ENCODE peak calls at places on chromosomes 2 and 18, in five cellular contexts. B is T-helper 1 cell; J is KG1; O is HL-60; I is stimulated activated CD8-positive, alpha-beta memory T cell treated with anti-CD3 and anti-CD28 coated beads, Interleukin-7, amount 100 ng/mL, for 1 hour. M is an unnamed sample.
A peak's percentile ranks its signal among the peaks of the same experiment; 100 is the strongest.

GRCh38 chr2:147433822-147434221 is 411.0 kb upstream of the ACVR2A start:
- DNase-seq in B (no peak), J (no peak), I (no peak), O (no peak), M (no peak)

GRCh38 chr18:76979111-76979751 is 153.4 kb downstream of the MBP start:
- DNase-seq in J (no peak), O (no peak), B (no peak), I (no peak), M (no peak)

GRCh38 chr18:80023173-80023572 is 11.1 kb upstream of the RBFA start:
- DNase-seq in J (no peak), I (no peak), B (no peak), O (peak; percentile 54), M (no peak)

GRCh38 chr2:96537066-96537733 is 648 bp downstream of the ARID5A start:
- DNase-seq in O (peak; percentile 95), B (peak; percentile 85), I (peak; percentile 76), J (peak; percentile 77), M (no peak)

GRCh38 chr2:176188218-176188968 is at the start of gene HOXD1:
- DNase-seq in O (no peak), J (no peak), B (no peak), I (no peak), M (no peak)

GRCh38 chr18:49055787-49056186 is 105.0 kb upstream of the SMAD7 start:
- DNase-seq in J (no peak), O (peak; percentile 94), B (no peak), I (peak; percentile 15), M (no peak)

GRCh38 chr2:173355132-173355865 is 627 bp downstream of the CDCA7 start:
- DNase-seq in O (peak; percentile 61), I (no peak), B (no peak), J (peak; percentile 78), M (no peak)

GRCh38 chr2:20052229-20052871 is 922 bp upstream of the LAPTM4A start:
- DNase-seq in I (no peak), O (no peak), B (no peak), J (no peak), M (no peak)

GRCh38 chr2:47119001-47119400 is 36.1 kb downstream of the STPG4 start:
- DNase-seq in J (no peak), O (no peak), I (no peak), B (no peak), M (no peak)

GRCh38 chr2:223414646-223415045 is 187.5 kb downstream of the SCG2 start:
- DNase-seq in I (no peak), O (no peak), J (no peak), B (no peak), M (no peak)

GRCh38 chr2:96344011-96344410 is 8.4 kb downstream of the NCAPH start:
- DNase-seq in J (no peak), O (peak; percentile 64), I (no peak), B (no peak), M (no peak)

GRCh38 chr18:58186258-58186948 is 142.4 kb downstream of the NEDD4L start:
- DNase-seq in O (no peak), I (no peak), B (no peak), J (no peak), M (peak; percentile 83)

GRCh38 chr2:150126143-150126725 is 361.2 kb downstream of the RND3 start:
- DNase-seq in B (no peak), J (no peak), O (no peak), I (no peak), M (no peak)

GRCh38 chr18:378039-378438 is 110.2 kb upstream of the THOC1 start:
- DNase-seq in J (no peak), O (no peak), B (no peak), I (no peak), M (no peak)

GRCh38 chr2:134118279-134119116 is 135.4 kb upstream of the MGAT5 start:
- DNase-seq in I (peak; percentile 55), B (peak; percentile 58), J (peak; percentile 52), O (peak; percentile 90), M (peak; percentile 69)

GRCh38 chr2:240400319-240401161 is 34.9 kb upstream of the GPC1 start:
- DNase-seq in B (no peak), I (no peak), O (no peak), J (no peak), M (no peak)

GRCh38 chr2:240124651-240125030 is 11.5 kb downstream of the COPS9 start:
- DNase-seq in J (no peak), I (no peak), O (no peak), B (no peak), M (no peak)

GRCh38 chr2:230408244-230408842 is 7.7 kb upstream of the SP100 start:
- DNase-seq in O (no peak), J (no peak), B (no peak), I (no peak), M (no peak)

GRCh38 chr2:1584051-1584531 is 160.2 kb downstream of the PXDN start:
- DNase-seq in J (no peak), O (no peak), I (no peak), B (no peak), M (no peak)

GRCh38 chr2:179129574-179130238 is 79.8 kb upstream of the CCDC141 start:
- DNase-seq in B (no peak), I (no peak), O (no peak), J (peak; percentile 20), M (no peak)

GRCh38 chr2:121409388-121409787 is 121.3 kb upstream of the RNU4ATAC start:
- DNase-seq in B (no peak), O (no peak), I (no peak), J (no peak), M (no peak)

GRCh38 chr18:48354746-48355260 is 54.4 kb downstream of the ZBTB7C start:
- DNase-seq in I (no peak), B (no peak), O (no peak), J (no peak), M (no peak)

GRCh38 chr18:63365909-63366269 is 1.1 kb downstream of the KDSR start:
- DNase-seq in O (no peak), J (no peak), I (no peak), B (no peak), M (no peak)

GRCh38 chr18:34626404-34627137 is 83.5 kb upstream of the DTNA start:
- DNase-seq in O (no peak), B (no peak), J (no peak), I (no peak), M (no peak)

GRCh38 chr2:139992078-139992477 is 1211.9 kb upstream of the NXPH2 start:
- DNase-seq in O (no peak), J (no peak), I (no peak), B (no peak), M (no peak)

GRCh38 chr2:240565267-240566202 is 2.7 kb upstream of the RNPEPL1 start:
- DNase-seq in B (peak; percentile 84), I (peak; percentile 82), O (peak; percentile 98), J (peak; percentile 78), M (no peak)

GRCh38 chr2:209624192-209624938 is 147.3 kb upstream of the UNC80 start:
- DNase-seq in I (no peak), J (no peak), B (no peak), O (no peak), M (no peak)

GRCh38 chr2:56206250-56206649 is 22.5 kb downstream of the CCDC85A start:
- DNase-seq in O (no peak), I (no peak), J (no peak), B (no peak), M (no peak)

GRCh38 chr2:8116661-8117060 is 565.2 kb upstream of the ID2 start:
- DNase-seq in O (no peak), J (no peak), B (no peak), I (no peak), M (no peak)

GRCh38 chr2:61340242-61340641 is 130.6 kb downstream of the USP34 start:
- DNase-seq in B (no peak), I (no peak), O (no peak), J (no peak), M (no peak)

GRCh38 chr18:77207540-77207939 is 42.1 kb upstream of the GALR1 start:
- DNase-seq in J (no peak), B (no peak), O (peak; percentile 57), I (no peak), M (no peak)

GRCh38 chr2:59449264-59449663 is 1104.2 kb downstream of the BCL11A start:
- DNase-seq in B (no peak), I (no peak), O (peak; percentile 17), J (no peak), M (no peak)

GRCh38 chr2:20224716-20225293 is at the start of gene SDC1:
- DNase-seq in I (no peak), J (no peak), O (no peak), B (no peak), M (no peak)

GRCh38 chr18:13514558-13514957 is 211.8 kb downstream of the FAM210A start:
- DNase-seq in B (no peak), O (no peak), I (no peak), J (no peak), M (no peak)

GRCh38 chr18:27211569-27211968 is 26.5 kb upstream of the CHST9 start:
- DNase-seq in I (no peak), O (no peak), J (no peak), B (no peak), M (no peak)

GRCh38 chr2:152051373-152051893 is 47.4 kb downstream of the CACNB4 start:
- DNase-seq in B (no peak), J (no peak), I (no peak), O (no peak), M (no peak)

GRCh38 chr2:143029141-143029540 is 100.1 kb upstream of the ARHGAP15 start:
- DNase-seq in J (no peak), B (no peak), I (no peak), O (no peak), M (no peak)

GRCh38 chr18:79068299-79068945 is 772 bp upstream of the ATP9B start:
- DNase-seq in B (no peak), O (peak; percentile 50), J (no peak), I (no peak), M (no peak)

GRCh38 chr18:56431551-56431950 is 206.8 kb downstream of the TXNL1 start:
- DNase-seq in J (no peak), B (no peak), O (no peak), I (no peak), M (no peak)

GRCh38 chr2:144004742-144005141 is 515.2 kb downstream of the ZEB2 start:
- DNase-seq in B (no peak), O (no peak), J (no peak), I (no peak), M (no peak)